ENCODE peak calls at places on chromosomes 7 and 10, in four cellular contexts. X is COR-L47; U is mesendoderm; T is stimulated activated CD4-positive, alpha-beta T cell treated with anti-CD3 and anti-CD28 coated beads, Interleukin-12 subunit alpha, Interleukin-12 subunit beta, amount 100 ng/mL, for 48 hours. O is an unnamed sample.

GRCh38 chr7:24721378-24722030 is 35.8 kb downstream of the GSDME start:
- DNase-seq in T (no peak), U (no peak), X (no peak), O (no peak)

GRCh38 chr7:127683776-127684681 is 32.0 kb downstream of the SND1 start:
- DNase-seq in U (peak), T (no peak), X (peak), O (no peak)

GRCh38 chr10:85641479-85641967 is 725.1 kb downstream of the GRID1 start:
- DNase-seq in T (no peak), U (peak), X (no peak), O (peak)

GRCh38 chr7:132988117-132988516 is 93.8 kb downstream of the CHCHD3 start:
- DNase-seq in T (no peak), U (no peak), X (no peak), O (no peak)

GRCh38 chr10:12531305-12531738 is 182.0 kb downstream of the CAMK1D start:
- DNase-seq in U (no peak), X (no peak), T (no peak), O (no peak)

GRCh38 chr7:38318803-38319416 is 45.5 kb upstream of the TARP start:
- DNase-seq in T (no peak), X (peak), U (peak), O (peak)

GRCh38 chr10:88879754-88880286 is at the start of gene STAMBPL1:
- DNase-seq in X (peak), T (peak), U (no peak), O (no peak)

GRCh38 chr7:157864911-157865310 is 528.1 kb downstream of the DNAJB6 start:
- DNase-seq in T (no peak), X (no peak), U (no peak), O (no peak)

GRCh38 chr10:11282156-11282555 is 264.5 kb downstream of the CELF2 start:
- DNase-seq in U (no peak), T (no peak), X (no peak), O (no peak)

GRCh38 chr10:122495406-122496340 is 34.3 kb downstream of the HTRA1 start:
- DNase-seq in T (no peak), U (peak), X (no peak), O (peak)

GRCh38 chr10:8103543-8103942 is 49.1 kb downstream of the GATA3 start:
- DNase-seq in X (no peak), T (no peak), U (no peak), O (no peak)

GRCh38 chr7:117274951-117275350 is 47.9 kb downstream of the WNT2 start:
- DNase-seq in X (no peak), U (no peak), T (no peak), O (no peak)

GRCh38 chr7:135445690-135446089 is 64.2 kb downstream of the CNOT4 start:
- DNase-seq in X (no peak), U (no peak), T (no peak), O (no peak)

GRCh38 chr7:17660116-17660515 is 280.2 kb downstream of the SNX13 start:
- DNase-seq in U (no peak), X (no peak), T (no peak), O (no peak)

GRCh38 chr10:95391570-95392249 is 100.9 kb upstream of the PDLIM1 start:
- DNase-seq in T (no peak), X (no peak), U (peak), O (peak)

GRCh38 chr10:34696423-34696822 is 118.7 kb downstream of the PARD3 start:
- DNase-seq in X (no peak), T (no peak), U (no peak), O (peak)

GRCh38 chr7:31887006-31887405 is 183.2 kb downstream of the PDE1C start:
- DNase-seq in X (no peak), U (no peak), T (no peak), O (peak)

GRCh38 chr10:14025283-14025682 is 305.4 kb downstream of the FRMD4A start:
- DNase-seq in U (no peak), T (no peak), X (no peak), O (no peak)

GRCh38 chr7:63899691-63900393 is 98.8 kb upstream of the ZNF722 start:
- DNase-seq in X (peak), U (no peak), T (peak), O (no peak)

GRCh38 chr7:2471022-2471329 is 5.2 kb downstream of the GRIFIN start:
- DNase-seq in U (no peak), X (no peak), T (no peak), O (peak)